ENCODE peak calls at places on chromosomes 4 and X, in ten cellular contexts. N is A549, Z is body of pancreas, M is fibroblast of the aortic adventitia, H is colonic mucosa, A is psoas muscle, J is HFF-Myc, X is GM12865, F is brain microvascular endothelial cell, P is left lung. U is an unnamed sample.

GRCh38 chrX:155108427-155108826 is 37.1 kb downstream of the BRCC3 start:
- DNase-seq in F (no peak), X (no peak), N (no peak), M (no peak), A (no peak), P (no peak), Z (no peak), J (no peak), H (no peak), U (no peak)

GRCh38 chr4:126130200-126130599 is 815.4 kb downstream of the FAT4 start:
- DNase-seq in H (no peak), P (no peak), A (no peak), Z (no peak), N (no peak), J (no peak), F (no peak), X (no peak), M (no peak), U (no peak)

GRCh38 chr4:8215001-8215427 is 15.9 kb downstream of the SH3TC1 start:
- DNase-seq in H (no peak), J (no peak), X (no peak), P (no peak), F (no peak), M (peak), Z (peak), N (no peak), A (no peak), U (peak)

GRCh38 chrX:2549874-2550273 is 49.1 kb upstream of the DHRSX start:
- DNase-seq in H (peak), X (no peak), N (no peak), F (no peak), J (no peak), Z (no peak), M (no peak), P (no peak), A (no peak), U (no peak)

GRCh38 chrX:144896323-144896722 is 351.0 kb upstream of the SPANXN1 start:
- DNase-seq in Z (no peak), A (no peak), M (peak), H (no peak), X (no peak), P (no peak), J (no peak), N (no peak), F (no peak), U (peak)

GRCh38 chr4:152359208-152360044 is 176.5 kb downstream of the FBXW7 start:
- DNase-seq in Z (no peak), F (no peak), J (no peak), M (no peak), A (no peak), H (no peak), N (no peak), P (no peak), X (peak), U (no peak)

GRCh38 chrX:129653181-129653984 is 1.4 kb downstream of the APLN start:
- DNase-seq in N (no peak), H (no peak), X (no peak), Z (no peak), J (no peak), P (no peak), M (no peak), A (peak), F (no peak), U (no peak)

GRCh38 chr4:1041147-1041935 is 29.9 kb downstream of the FGFRL1 start:
- DNase-seq in J (no peak), A (peak), Z (no peak), N (peak), X (no peak), H (no peak), F (peak), M (peak), P (no peak), U (peak)

GRCh38 chrX:44494357-44494756 is 48.3 kb downstream of the FUNDC1 start:
- DNase-seq in H (no peak), M (no peak), Z (no peak), N (no peak), P (no peak), A (no peak), F (no peak), X (no peak), J (no peak), U (no peak)

GRCh38 chr4:105140684-105141490 is 5.8 kb upstream of the TET2 start:
- DNase-seq in M (peak), X (peak), F (no peak), H (peak), J (no peak), N (peak), P (no peak), A (no peak), Z (peak), U (peak)

DNA sequence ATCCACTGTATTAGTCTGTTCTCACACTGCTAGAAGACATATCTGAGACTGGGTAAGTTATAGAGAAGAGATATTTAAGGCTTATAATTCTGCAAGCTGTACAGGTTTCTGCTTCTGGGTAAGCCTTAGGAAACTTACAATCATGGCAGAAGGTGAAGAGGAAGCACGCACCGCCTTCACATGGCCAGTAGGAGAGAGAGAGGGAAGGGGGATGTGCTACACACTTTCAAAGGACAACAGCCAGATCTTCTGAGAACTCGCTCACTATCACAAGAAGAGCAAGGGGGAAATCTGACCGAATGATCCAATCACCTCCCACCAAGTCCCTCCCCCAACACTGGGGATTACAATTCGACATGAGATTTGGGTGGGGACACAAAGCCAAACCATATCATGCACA is 13.0 kb downstream of the FRYL start:
- DNase-seq in J (no peak), H (no peak), P (no peak), N (peak), X (no peak), Z (no peak), F (no peak), M (no peak), A (no peak), U (no peak)
- TF ChIP-seq CTCF in J (no peak), H (no peak), P (no peak), N (no peak), X (no peak), Z (no peak), F (peak), M (peak), A (no peak), U (no peak)

DNA sequence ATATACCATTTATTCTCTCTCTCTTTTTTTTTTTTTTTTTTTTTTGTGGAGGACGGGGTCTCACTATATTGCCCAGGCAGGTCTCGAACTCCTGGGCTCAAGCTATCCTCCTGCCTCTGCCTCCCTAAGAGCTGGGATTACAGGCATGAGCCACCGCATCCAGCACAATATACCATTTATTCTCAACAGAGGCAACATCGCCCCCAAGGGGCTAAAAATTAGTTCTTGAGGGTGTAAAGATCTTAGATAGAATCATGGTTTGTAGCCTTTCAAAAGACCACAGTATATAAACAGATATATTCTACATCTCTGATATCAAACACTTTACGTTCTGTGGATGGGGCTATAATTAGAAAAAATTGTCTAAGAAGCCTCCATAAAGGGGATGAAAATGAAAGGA is 39.8 kb upstream of the TCEAL2 start:
- DNase-seq in X (no peak), J (no peak), P (no peak), H (no peak), N (no peak), F (no peak), A (no peak), M (no peak), Z (no peak), U (peak)
- TF ChIP-seq CTCF in X (no peak), J (no peak), P (no peak), H (no peak), N (no peak), F (no peak), A (no peak), M (no peak), Z (no peak), U (peak)

DNA sequence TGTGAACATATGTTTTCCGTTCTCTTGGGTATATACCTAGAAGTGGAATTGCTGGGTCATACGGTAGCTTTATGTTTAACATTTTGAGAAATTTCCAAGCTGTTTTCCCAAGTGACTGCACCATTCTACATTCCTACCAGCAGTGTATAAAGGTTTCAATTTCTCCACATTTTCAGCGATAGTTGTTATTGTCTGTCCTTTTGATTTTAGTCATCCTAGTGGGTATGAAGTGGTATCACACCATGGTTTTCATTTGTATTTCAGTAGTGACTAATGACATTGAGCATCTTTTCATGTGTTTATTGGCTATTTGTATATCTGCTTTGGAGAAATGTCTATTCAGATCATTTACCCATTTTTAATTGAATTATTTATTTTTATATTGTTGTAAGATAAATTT is 2.4 kb downstream of the PPEF1 start:
- DNase-seq in H (no peak), N (peak), A (no peak), P (no peak), F (no peak), Z (no peak), M (no peak), J (no peak), X (no peak), U (no peak)
- TF ChIP-seq CTCF in H (no peak), N (no peak), A (no peak), P (no peak), F (no peak), Z (no peak), M (no peak), J (no peak), X (no peak), U (no peak)

GRCh38 chr4:122313001-122313400 is 65.8 kb upstream of the ADAD1 start:
- DNase-seq in J (no peak), X (no peak), Z (no peak), N (no peak), H (no peak), F (no peak), M (peak), P (no peak), A (no peak), U (peak)

GRCh38 chr4:122305853-122306252 is 73.0 kb upstream of the ADAD1 start:
- DNase-seq in J (no peak), N (no peak), M (no peak), Z (no peak), P (no peak), X (no peak), A (no peak), H (no peak), F (no peak), U (no peak)

GRCh38 chr4:122309988-122310626 is 68.7 kb upstream of the ADAD1 start:
- DNase-seq in A (no peak), Z (no peak), P (no peak), M (peak), N (no peak), X (no peak), H (no peak), F (no peak), J (no peak), U (peak)
- TF ChIP-seq CTCF in A (peak), Z (peak), P (peak), M (peak), N (peak), X (peak), H (peak), F (peak), J (peak), U (peak)

GRCh38 chr4:97917115-97917514 is 226.2 kb downstream of the STPG2 start:
- DNase-seq in Z (no peak), X (no peak), N (no peak), A (no peak), M (no peak), H (no peak), J (no peak), P (no peak), F (no peak), U (no peak)

GRCh38 chr4:97910005-97910404 is 233.3 kb downstream of the STPG2 start:
- DNase-seq in P (no peak), Z (no peak), X (no peak), N (peak), M (no peak), F (no peak), J (no peak), A (no peak), H (no peak), U (peak)

GRCh38 chr4:97912151-97912550 is 231.1 kb downstream of the STPG2 start:
- DNase-seq in A (no peak), P (no peak), Z (peak), J (no peak), F (no peak), M (no peak), N (no peak), X (no peak), H (no peak), U (no peak)

DNA sequence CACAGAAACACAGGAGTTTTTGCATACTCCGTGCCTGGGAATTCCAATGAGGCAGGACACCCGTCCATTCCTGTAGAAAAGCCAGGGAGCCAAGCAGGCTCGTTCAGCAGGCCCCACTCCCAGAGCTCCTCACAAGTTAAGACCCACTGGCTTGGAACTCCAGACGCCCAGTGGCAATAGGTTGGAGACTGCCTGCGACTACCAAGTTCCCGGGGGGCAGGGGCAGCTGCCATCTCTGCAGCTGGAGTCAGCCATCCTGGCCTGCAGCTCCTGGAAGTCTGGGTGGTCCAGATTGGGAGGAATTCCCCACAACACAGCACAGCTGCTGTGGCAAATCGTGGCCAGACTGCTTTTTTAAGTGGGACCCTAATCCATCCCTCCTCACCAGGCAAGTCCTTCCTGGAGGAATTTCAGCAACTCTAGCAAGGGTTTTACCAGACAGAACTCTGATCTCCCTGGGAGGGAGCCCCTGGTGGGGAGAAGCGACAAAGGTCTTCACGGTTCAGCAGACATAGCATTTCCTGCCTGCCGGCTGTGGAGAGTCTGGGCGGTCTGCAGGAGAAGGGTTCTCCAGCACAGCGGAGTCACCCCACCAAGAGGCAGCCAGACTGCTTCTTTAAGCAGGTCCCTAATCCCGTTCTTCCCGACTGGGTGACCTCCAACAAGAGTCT is 231.9 kb downstream of the STPG2 start:
- DNase-seq in P (no peak), H (no peak), F (no peak), A (no peak), N (no peak), X (no peak), M (no peak), J (no peak), Z (no peak), U (no peak)
- TF ChIP-seq CTCF in P (no peak), H (no peak), F (no peak), A (no peak), N (no peak), X (no peak), M (no peak), J (no peak), Z (no peak), U (no peak)

U was measured in MCF 10A.